ENCODE peak calls at places on chromosome 1, in six cellular contexts. One of them, this sample, is unnamed.

GRCh38 chr1:195663549-195664280 is 944.5 kb downstream of the KCNT2 start:
- ATAC-seq in activated T-cell treated with anti-CD3 and anti-CD28 coated beads, Interleukin-2, amount 50 U/mL, for 4 hours: no peak
- ATAC-seq in mucosa of descending colon: peak
- ATAC-seq in left lung: peak
- ATAC-seq in heart right ventricle: no peak
- ATAC-seq in gastroesophageal sphincter: no peak
- ATAC-seq in this sample: no peak

GRCh38 chr1:3187415-3188149 is 118.6 kb downstream of the PRDM16 start:
- ATAC-seq in activated T-cell treated with anti-CD3 and anti-CD28 coated beads, Interleukin-2, amount 50 U/mL, for 4 hours: no peak
- ATAC-seq in heart right ventricle: no peak
- ATAC-seq in mucosa of descending colon: no peak
- ATAC-seq in gastroesophageal sphincter: no peak
- ATAC-seq in left lung: peak
- ATAC-seq in this sample: no peak

GRCh38 chr1:226547754-226548191 is 791 bp upstream of the STUM start:
- ATAC-seq in gastroesophageal sphincter: peak
- ATAC-seq in activated T-cell treated with anti-CD3 and anti-CD28 coated beads, Interleukin-2, amount 50 U/mL, for 4 hours: peak
- ATAC-seq in left lung: peak
- ATAC-seq in mucosa of descending colon: peak
- ATAC-seq in heart right ventricle: peak
- ATAC-seq in this sample: peak

GRCh38 chr1:115325876-115326275 is 12.2 kb downstream of the NGF start:
- ATAC-seq in heart right ventricle: peak
- ATAC-seq in mucosa of descending colon: no peak
- ATAC-seq in activated T-cell treated with anti-CD3 and anti-CD28 coated beads, Interleukin-2, amount 50 U/mL, for 4 hours: no peak
- ATAC-seq in gastroesophageal sphincter: no peak
- ATAC-seq in left lung: no peak
- ATAC-seq in this sample: no peak

GRCh38 chr1:219430419-219430818 is 182.5 kb downstream of the ZC3H11B start:
- ATAC-seq in gastroesophageal sphincter: no peak
- ATAC-seq in activated T-cell treated with anti-CD3 and anti-CD28 coated beads, Interleukin-2, amount 50 U/mL, for 4 hours: no peak
- ATAC-seq in mucosa of descending colon: no peak
- ATAC-seq in heart right ventricle: no peak
- ATAC-seq in left lung: no peak
- ATAC-seq in this sample: no peak

GRCh38 chr1:177283380-177283779 is 112.6 kb downstream of the BRINP2 start:
- ATAC-seq in left lung: no peak
- ATAC-seq in activated T-cell treated with anti-CD3 and anti-CD28 coated beads, Interleukin-2, amount 50 U/mL, for 4 hours: no peak
- ATAC-seq in mucosa of descending colon: no peak
- ATAC-seq in heart right ventricle: no peak
- ATAC-seq in gastroesophageal sphincter: no peak
- ATAC-seq in this sample: no peak

GRCh38 chr1:6587261-6588005 is 7.6 kb downstream of the ZBTB48 start:
- ATAC-seq in mucosa of descending colon: peak
- ATAC-seq in activated T-cell treated with anti-CD3 and anti-CD28 coated beads, Interleukin-2, amount 50 U/mL, for 4 hours: no peak
- ATAC-seq in gastroesophageal sphincter: no peak
- ATAC-seq in heart right ventricle: peak
- ATAC-seq in left lung: peak
- ATAC-seq in this sample: no peak

GRCh38 chr1:180525696-180526000 is 23.3 kb upstream of the ACBD6 start:
- ATAC-seq in heart right ventricle: no peak
- ATAC-seq in mucosa of descending colon: no peak
- ATAC-seq in gastroesophageal sphincter: no peak
- ATAC-seq in activated T-cell treated with anti-CD3 and anti-CD28 coated beads, Interleukin-2, amount 50 U/mL, for 4 hours: no peak
- ATAC-seq in left lung: no peak
- ATAC-seq in this sample: peak

GRCh38 chr1:114718661-114719423 is 2.3 kb upstream of the NRAS start:
- ATAC-seq in mucosa of descending colon: no peak
- ATAC-seq in left lung: no peak
- ATAC-seq in activated T-cell treated with anti-CD3 and anti-CD28 coated beads, Interleukin-2, amount 50 U/mL, for 4 hours: peak
- ATAC-seq in heart right ventricle: no peak
- ATAC-seq in gastroesophageal sphincter: no peak
- ATAC-seq in this sample: no peak

GRCh38 chr1:241684108-241684507 is 32.0 kb downstream of the WDR64 start:
- ATAC-seq in mucosa of descending colon: no peak
- ATAC-seq in activated T-cell treated with anti-CD3 and anti-CD28 coated beads, Interleukin-2, amount 50 U/mL, for 4 hours: no peak
- ATAC-seq in gastroesophageal sphincter: no peak
- ATAC-seq in heart right ventricle: no peak
- ATAC-seq in left lung: no peak
- ATAC-seq in this sample: no peak

GRCh38 chr1:47703161-47703825 is 265.4 kb downstream of the FOXD2 start:
- ATAC-seq in left lung: no peak
- ATAC-seq in activated T-cell treated with anti-CD3 and anti-CD28 coated beads, Interleukin-2, amount 50 U/mL, for 4 hours: no peak
- ATAC-seq in mucosa of descending colon: no peak
- ATAC-seq in heart right ventricle: no peak
- ATAC-seq in gastroesophageal sphincter: peak
- ATAC-seq in this sample: no peak

GRCh38 chr1:11845641-11846335 is 1.8 kb downstream of the NPPA start:
- ATAC-seq in left lung: no peak
- ATAC-seq in gastroesophageal sphincter: no peak
- ATAC-seq in heart right ventricle: no peak
- ATAC-seq in activated T-cell treated with anti-CD3 and anti-CD28 coated beads, Interleukin-2, amount 50 U/mL, for 4 hours: no peak
- ATAC-seq in mucosa of descending colon: no peak
- ATAC-seq in this sample: no peak

GRCh38 chr1:6302568-6302967 is 41.7 kb upstream of the GPR153 start:
- ATAC-seq in heart right ventricle: no peak
- ATAC-seq in activated T-cell treated with anti-CD3 and anti-CD28 coated beads, Interleukin-2, amount 50 U/mL, for 4 hours: no peak
- ATAC-seq in gastroesophageal sphincter: no peak
- ATAC-seq in mucosa of descending colon: no peak
- ATAC-seq in left lung: no peak
- ATAC-seq in this sample: no peak

GRCh38 chr1:22238356-22239224 is 95.7 kb upstream of the WNT4 start:
- ATAC-seq in left lung: no peak
- ATAC-seq in mucosa of descending colon: peak
- ATAC-seq in gastroesophageal sphincter: no peak
- ATAC-seq in activated T-cell treated with anti-CD3 and anti-CD28 coated beads, Interleukin-2, amount 50 U/mL, for 4 hours: no peak
- ATAC-seq in heart right ventricle: no peak
- ATAC-seq in this sample: peak

GRCh38 chr1:45442272-45442671 is 48.7 kb downstream of the TESK2 start:
- ATAC-seq in heart right ventricle: no peak
- ATAC-seq in activated T-cell treated with anti-CD3 and anti-CD28 coated beads, Interleukin-2, amount 50 U/mL, for 4 hours: no peak
- ATAC-seq in mucosa of descending colon: no peak
- ATAC-seq in gastroesophageal sphincter: no peak
- ATAC-seq in left lung: no peak
- ATAC-seq in this sample: no peak

GRCh38 chr1:44377925-44378784 is 23.1 kb upstream of the ERI3 start:
- ATAC-seq in gastroesophageal sphincter: no peak
- ATAC-seq in activated T-cell treated with anti-CD3 and anti-CD28 coated beads, Interleukin-2, amount 50 U/mL, for 4 hours: peak
- ATAC-seq in heart right ventricle: peak
- ATAC-seq in left lung: peak
- ATAC-seq in mucosa of descending colon: no peak
- ATAC-seq in this sample: no peak

GRCh38 chr1:87197156-87197555 is 131.5 kb upstream of the LMO4 start:
- ATAC-seq in activated T-cell treated with anti-CD3 and anti-CD28 coated beads, Interleukin-2, amount 50 U/mL, for 4 hours: no peak
- ATAC-seq in left lung: no peak
- ATAC-seq in heart right ventricle: peak
- ATAC-seq in gastroesophageal sphincter: no peak
- ATAC-seq in mucosa of descending colon: no peak
- ATAC-seq in this sample: no peak

GRCh38 chr1:229716692-229717091 is 90.6 kb downstream of the URB2 start:
- ATAC-seq in activated T-cell treated with anti-CD3 and anti-CD28 coated beads, Interleukin-2, amount 50 U/mL, for 4 hours: no peak
- ATAC-seq in left lung: no peak
- ATAC-seq in heart right ventricle: no peak
- ATAC-seq in mucosa of descending colon: no peak
- ATAC-seq in gastroesophageal sphincter: no peak
- ATAC-seq in this sample: no peak

GRCh38 chr1:22208973-22209378 is 66.1 kb upstream of the WNT4 start:
- ATAC-seq in heart right ventricle: no peak
- ATAC-seq in left lung: no peak
- ATAC-seq in activated T-cell treated with anti-CD3 and anti-CD28 coated beads, Interleukin-2, amount 50 U/mL, for 4 hours: no peak
- ATAC-seq in mucosa of descending colon: no peak
- ATAC-seq in gastroesophageal sphincter: no peak
- ATAC-seq in this sample: no peak

GRCh38 chr1:89701746-89702241 is 68.9 kb downstream of the LRRC8C start:
- ATAC-seq in heart right ventricle: no peak
- ATAC-seq in mucosa of descending colon: no peak
- ATAC-seq in left lung: no peak
- ATAC-seq in gastroesophageal sphincter: no peak
- ATAC-seq in activated T-cell treated with anti-CD3 and anti-CD28 coated beads, Interleukin-2, amount 50 U/mL, for 4 hours: peak
- ATAC-seq in this sample: no peak

GRCh38 chr1:206891412-206891811 is 5.8 kb upstream of the IL24 start:
- ATAC-seq in left lung: no peak
- ATAC-seq in heart right ventricle: no peak
- ATAC-seq in mucosa of descending colon: no peak
- ATAC-seq in gastroesophageal sphincter: no peak
- ATAC-seq in activated T-cell treated with anti-CD3 and anti-CD28 coated beads, Interleukin-2, amount 50 U/mL, for 4 hours: no peak
- ATAC-seq in this sample: no peak

GRCh38 chr1:17561561-17561985 is 22.1 kb downstream of the ARHGEF10L start:
- ATAC-seq in gastroesophageal sphincter: peak
- ATAC-seq in mucosa of descending colon: no peak
- ATAC-seq in activated T-cell treated with anti-CD3 and anti-CD28 coated beads, Interleukin-2, amount 50 U/mL, for 4 hours: no peak
- ATAC-seq in left lung: peak
- ATAC-seq in heart right ventricle: peak
- ATAC-seq in this sample: no peak

GRCh38 chr1:206066479-206067171 is 13.7 kb downstream of the RHEX start:
- ATAC-seq in left lung: peak
- ATAC-seq in gastroesophageal sphincter: no peak
- ATAC-seq in activated T-cell treated with anti-CD3 and anti-CD28 coated beads, Interleukin-2, amount 50 U/mL, for 4 hours: peak
- ATAC-seq in mucosa of descending colon: peak
- ATAC-seq in heart right ventricle: no peak
- ATAC-seq in this sample: peak

GRCh38 chr1:84407524-84408318 is 9.4 kb downstream of the DNASE2B start:
- ATAC-seq in mucosa of descending colon: peak
- ATAC-seq in heart right ventricle: no peak
- ATAC-seq in left lung: peak
- ATAC-seq in gastroesophageal sphincter: no peak
- ATAC-seq in activated T-cell treated with anti-CD3 and anti-CD28 coated beads, Interleukin-2, amount 50 U/mL, for 4 hours: no peak
- ATAC-seq in this sample: no peak

GRCh38 chr1:110084226-110085078 is 14.0 kb upstream of the ALX3 start:
- ATAC-seq in activated T-cell treated with anti-CD3 and anti-CD28 coated beads, Interleukin-2, amount 50 U/mL, for 4 hours: peak
- ATAC-seq in gastroesophageal sphincter: peak
- ATAC-seq in left lung: peak
- ATAC-seq in mucosa of descending colon: peak
- ATAC-seq in heart right ventricle: peak
- ATAC-seq in this sample: peak

GRCh38 chr1:109399326-109399957 is 1.7 kb upstream of the SORT1 start:
- ATAC-seq in left lung: peak
- ATAC-seq in activated T-cell treated with anti-CD3 and anti-CD28 coated beads, Interleukin-2, amount 50 U/mL, for 4 hours: no peak
- ATAC-seq in heart right ventricle: no peak
- ATAC-seq in gastroesophageal sphincter: no peak
- ATAC-seq in mucosa of descending colon: peak
- ATAC-seq in this sample: no peak

GRCh38 chr1:38815903-38816627 is 43.5 kb downstream of the RRAGC start:
- ATAC-seq in heart right ventricle: no peak
- ATAC-seq in gastroesophageal sphincter: no peak
- ATAC-seq in activated T-cell treated with anti-CD3 and anti-CD28 coated beads, Interleukin-2, amount 50 U/mL, for 4 hours: peak
- ATAC-seq in mucosa of descending colon: peak
- ATAC-seq in left lung: peak
- ATAC-seq in this sample: peak

GRCh38 chr1:99240621-99241020 is 23.7 kb upstream of the PLPPR4 start:
- ATAC-seq in heart right ventricle: no peak
- ATAC-seq in gastroesophageal sphincter: no peak
- ATAC-seq in left lung: no peak
- ATAC-seq in mucosa of descending colon: no peak
- ATAC-seq in activated T-cell treated with anti-CD3 and anti-CD28 coated beads, Interleukin-2, amount 50 U/mL, for 4 hours: no peak
- ATAC-seq in this sample: no peak

GRCh38 chr1:108703939-108704338 is 8.8 kb upstream of the FNDC7 start:
- ATAC-seq in mucosa of descending colon: peak
- ATAC-seq in left lung: no peak
- ATAC-seq in activated T-cell treated with anti-CD3 and anti-CD28 coated beads, Interleukin-2, amount 50 U/mL, for 4 hours: peak
- ATAC-seq in heart right ventricle: no peak
- ATAC-seq in gastroesophageal sphincter: no peak
- ATAC-seq in this sample: peak